ENCODE peak calls at places on chromosomes 4 and X, in ten cellular contexts. F is heart left ventricle, G is vagina, P is H54, N is HepG2, Z is adrenal gland, C is stomach, T is spleen, U is Peyer's patch, I is sigmoid colon. D is an unnamed sample.

GRCh38 chr4:76689079-76689817 is 208.7 kb downstream of the SOWAHB start:
- DNase-seq in F (peak), G (no peak), P (peak), N (no peak), Z (peak), C (peak), T (peak), U (peak), I (no peak), D (peak)

GRCh38 chr4:76579596-76580375 is 144.8 kb downstream of the SHROOM3 start:
- DNase-seq in F (no peak), G (no peak), P (no peak), N (no peak), Z (no peak), C (no peak), T (no peak), U (peak), I (no peak), D (no peak)

GRCh38 chr4:141530627-141531026 is 105.8 kb upstream of the IL15 start:
- DNase-seq in F (no peak), G (no peak), P (no peak), N (no peak), Z (no peak), C (no peak), T (no peak), U (no peak), I (no peak), D (no peak)

GRCh38 chrX:132751043-132751690 is 207.3 kb downstream of the HS6ST2 start:
- DNase-seq in F (no peak), G (no peak), P (no peak), N (no peak), Z (no peak), C (no peak), T (no peak), U (no peak), I (no peak), D (no peak)

GRCh38 chrX:134646671-134647070 is 11.6 kb downstream of the PLAC1 start:
- DNase-seq in F (no peak), G (no peak), P (no peak), N (no peak), Z (no peak), C (no peak), T (no peak), U (no peak), I (no peak), D (no peak)

GRCh38 chr4:144115519-144115918 is 25.0 kb downstream of the GYPA start:
- DNase-seq in F (no peak), G (no peak), P (no peak), N (no peak), Z (no peak), C (no peak), T (no peak), U (no peak), I (no peak), D (no peak)

GRCh38 chr4:96354036-96354712 is 514.3 kb downstream of the PDHA2 start:
- DNase-seq in F (no peak), G (no peak), P (no peak), N (no peak), Z (no peak), C (no peak), T (no peak), U (no peak), I (no peak), D (no peak)

GRCh38 chrX:10101269-10101668 is 55.5 kb upstream of the CLCN4 start:
- DNase-seq in F (no peak), G (no peak), P (no peak), N (peak), Z (no peak), C (no peak), T (peak), U (no peak), I (no peak), D (no peak)

GRCh38 chr4:138952405-138952804 is 63.2 kb upstream of the NOCT start:
- DNase-seq in F (no peak), G (peak), P (peak), N (no peak), Z (no peak), C (no peak), T (no peak), U (no peak), I (no peak), D (no peak)

GRCh38 chrX:121308276-121308805 is 260.9 kb downstream of the GLUD2 start:
- DNase-seq in F (no peak), G (no peak), P (peak), N (peak), Z (peak), C (no peak), T (no peak), U (no peak), I (no peak), D (peak)

GRCh38 chrX:7083468-7084396 is 63.8 kb upstream of the STS start:
- DNase-seq in F (no peak), G (no peak), P (peak), N (no peak), Z (peak), C (no peak), T (no peak), U (no peak), I (no peak), D (no peak)

GRCh38 chr4:148883435-148883834 is 441.2 kb upstream of the NR3C2 start:
- DNase-seq in F (no peak), G (no peak), P (no peak), N (no peak), Z (no peak), C (no peak), T (no peak), U (no peak), I (no peak), D (no peak)

GRCh38 chr4:98614081-98614480 is 44.3 kb downstream of the TSPAN5 start:
- DNase-seq in F (no peak), G (no peak), P (no peak), N (no peak), Z (no peak), C (no peak), T (no peak), U (no peak), I (no peak), D (no peak)

GRCh38 chr4:27360651-27361347 is 500.2 kb downstream of the STIM2 start:
- DNase-seq in F (no peak), G (no peak), P (no peak), N (no peak), Z (no peak), C (no peak), T (no peak), U (no peak), I (peak), D (no peak)

GRCh38 chr4:142846729-142847606 is 867 bp upstream of the INPP4B start:
- DNase-seq in F (peak), G (no peak), P (no peak), N (peak), Z (no peak), C (peak), T (peak), U (peak), I (no peak), D (no peak)

GRCh38 chr4:7431696-7432530 is 2.8 kb downstream of the PSAPL1 start:
- DNase-seq in F (peak), G (no peak), P (no peak), N (no peak), Z (no peak), C (peak), T (peak), U (peak), I (peak), D (no peak)

GRCh38 chr4:22237155-22237751 is 278.6 kb downstream of the ADGRA3 start:
- DNase-seq in F (no peak), G (no peak), P (peak), N (peak), Z (no peak), C (peak), T (peak), U (peak), I (no peak), D (no peak)

DNA sequence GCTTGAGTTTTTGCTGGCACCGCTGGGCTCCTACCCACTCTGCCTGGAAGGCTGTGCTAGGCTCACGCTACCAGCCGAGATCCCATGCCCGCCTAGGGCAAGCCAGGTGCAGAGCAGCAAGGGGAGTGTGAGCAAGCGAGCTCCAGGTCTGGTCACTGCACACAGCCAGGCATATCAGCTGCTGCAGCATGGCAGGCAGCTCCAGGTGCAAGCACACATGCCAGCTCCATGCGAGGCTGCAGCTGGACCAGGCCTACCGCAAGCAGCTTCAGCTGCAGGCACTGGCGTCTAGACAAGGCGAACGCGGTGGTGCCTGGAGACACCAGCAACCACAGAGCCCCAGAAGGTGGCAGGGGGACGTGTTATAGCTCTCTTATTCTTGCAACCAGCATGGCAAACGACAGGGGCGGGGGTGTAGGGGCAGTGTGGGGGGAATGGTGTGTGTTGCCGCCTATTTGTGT is 614.7 kb upstream of the EPHA5 start:
- DNase-seq in F (no peak), G (no peak), P (no peak), N (no peak), Z (no peak), C (no peak), T (no peak), U (no peak), I (no peak), D (no peak)
- TF ChIP-seq POLR2A in F (no peak), G (no peak), P (no peak), N (no peak), Z (no peak), C (no peak), T (no peak), U (no peak), I (no peak), D (no peak)

GRCh38 chr4:78779280-78779679 is 3.1 kb downstream of the BMP2K start:
- DNase-seq in F (no peak), G (no peak), P (no peak), N (no peak), Z (no peak), C (no peak), T (no peak), U (no peak), I (no peak), D (no peak)

GRCh38 chr4:78778530-78778929 is 2.4 kb downstream of the BMP2K start:
- DNase-seq in F (no peak), G (no peak), P (no peak), N (no peak), Z (no peak), C (no peak), T (no peak), U (no peak), I (no peak), D (no peak)

GRCh38 chr4:78780093-78780492 is 3.9 kb downstream of the BMP2K start:
- DNase-seq in F (no peak), G (no peak), P (no peak), N (no peak), Z (no peak), C (no peak), T (no peak), U (no peak), I (no peak), D (no peak)

GRCh38 chr4:78781925-78782324 is 5.8 kb downstream of the BMP2K start:
- DNase-seq in F (no peak), G (no peak), P (no peak), N (no peak), Z (no peak), C (no peak), T (no peak), U (no peak), I (no peak), D (no peak)

GRCh38 chr4:78781086-78781630 is 5.0 kb downstream of the BMP2K start:
- DNase-seq in F (no peak), G (no peak), P (no peak), N (no peak), Z (no peak), C (no peak), T (no peak), U (no peak), I (no peak), D (no peak)
- TF ChIP-seq POLR2A in F (no peak), G (no peak), P (no peak), N (no peak), Z (no peak), C (no peak), T (no peak), U (no peak), I (no peak), D (no peak)

GRCh38 chr4:118888666-118889312 is at the start of gene SYNPO2:
- DNase-seq in F (peak), G (peak), P (peak), N (no peak), Z (peak), C (peak), T (peak), U (peak), I (peak), D (peak)
- TF ChIP-seq POLR2A in F (no peak), G (no peak), P (no peak), N (no peak), Z (peak), C (peak), T (no peak), U (peak), I (peak), D (peak)

DNA sequence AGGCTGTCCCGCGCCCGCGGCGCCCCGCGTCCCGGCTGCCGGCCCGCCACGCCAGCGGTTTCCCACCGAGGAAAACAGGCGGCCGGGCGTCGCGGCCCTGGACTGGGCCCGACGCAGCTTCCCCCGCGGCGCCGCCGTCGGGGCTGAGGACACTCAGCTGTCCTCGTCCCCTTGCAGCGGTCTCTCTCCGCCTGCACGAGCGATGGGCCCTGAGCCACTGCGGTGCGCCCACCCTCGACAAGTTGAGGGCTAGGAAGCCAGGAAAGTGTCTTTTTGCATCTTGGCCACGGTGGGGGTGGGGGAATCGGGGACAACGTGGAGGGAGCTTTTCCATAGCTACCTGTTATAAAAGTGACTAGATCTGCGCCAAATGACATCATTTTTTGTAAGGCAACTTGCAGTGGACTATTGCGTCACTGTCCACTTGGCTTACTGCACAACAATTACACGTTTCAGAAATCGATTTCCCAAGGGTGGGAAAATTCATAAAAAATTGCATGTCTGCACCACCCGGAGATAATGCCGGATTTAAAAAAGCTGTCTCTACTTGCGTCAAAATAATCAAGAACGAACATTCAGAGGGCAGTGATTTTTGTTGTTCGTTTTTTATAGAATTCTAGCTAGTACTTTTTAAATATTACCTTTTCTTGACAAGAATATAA is 1.1 kb downstream of the KLHL15 start:
- DNase-seq in F (no peak), G (peak), P (no peak), N (no peak), Z (no peak), C (no peak), T (no peak), U (no peak), I (peak), D (peak)
- TF ChIP-seq POLR2A in F (no peak), G (no peak), P (no peak), N (no peak), Z (peak), C (no peak), T (no peak), U (peak), I (no peak), D (peak)

GRCh38 chr4:88621763-88622327 is 29.6 kb downstream of the HERC3 start:
- DNase-seq in F (no peak), G (no peak), P (no peak), N (no peak), Z (no peak), C (no peak), T (no peak), U (no peak), I (no peak), D (no peak)

GRCh38 chr4:88623097-88623496 is 30.8 kb downstream of the HERC3 start:
- DNase-seq in F (no peak), G (no peak), P (peak), N (peak), Z (peak), C (no peak), T (no peak), U (no peak), I (no peak), D (no peak)

GRCh38 chr4:88616275-88616996 is 24.2 kb downstream of the HERC3 start:
- DNase-seq in F (no peak), G (no peak), P (no peak), N (no peak), Z (peak), C (no peak), T (no peak), U (no peak), I (no peak), D (no peak)

GRCh38 chr4:88618782-88619485 is 26.7 kb downstream of the HERC3 start:
- DNase-seq in F (no peak), G (no peak), P (no peak), N (no peak), Z (no peak), C (no peak), T (no peak), U (no peak), I (no peak), D (no peak)

DNA sequence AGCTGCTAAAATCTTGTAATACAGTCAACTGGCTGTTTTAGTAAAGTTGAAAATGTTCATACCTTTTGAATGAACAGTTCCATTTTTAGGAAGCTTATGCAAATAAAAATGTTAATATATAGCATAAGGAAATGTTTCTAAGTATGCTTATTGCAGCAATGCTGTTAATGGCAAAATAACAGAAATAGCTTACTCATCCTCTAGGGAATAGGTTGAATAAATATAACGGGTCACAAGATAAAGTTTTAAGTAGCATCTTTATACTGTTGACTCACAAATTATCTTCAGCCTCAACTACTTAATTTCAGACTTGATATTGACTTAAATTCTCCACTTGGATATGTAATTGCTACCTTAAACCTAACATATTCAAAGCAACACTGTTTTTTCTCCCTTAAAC is 27.7 kb downstream of the HERC3 start:
- DNase-seq in F (no peak), G (no peak), P (no peak), N (no peak), Z (no peak), C (no peak), T (no peak), U (no peak), I (no peak), D (no peak)
- TF ChIP-seq POLR2A in F (no peak), G (no peak), P (no peak), N (no peak), Z (no peak), C (no peak), T (no peak), U (no peak), I (no peak), D (no peak)